ENCODE peak calls at places on chromosomes 11 and 22, in eight cellular contexts. P is cardiac muscle cell, E is astrocyte, D is SJSA1, O is ovary, W is adrenal gland, S is stomach, R is spleen. J is an unnamed sample.

GRCh38 chr22:30921108-30921507 is 47.5 kb downstream of the MORC2 start:
- DNase-seq in O (no peak), W (no peak), R (no peak), S (no peak), P (no peak), E (no peak), D (no peak), J (no peak)

GRCh38 chr11:105151936-105152554 is 12.5 kb upstream of the CARD18 start:
- DNase-seq in E (peak), S (no peak), O (no peak), W (no peak), D (peak), P (no peak), R (no peak), J (no peak)

GRCh38 chr22:28600546-28601143 is 79.0 kb downstream of the TTC28 start:
- DNase-seq in O (no peak), R (no peak), E (peak), S (no peak), D (peak), W (no peak), P (peak), J (no peak)

GRCh38 chr11:131504199-131504949 is 134.0 kb downstream of the NTM start:
- DNase-seq in P (peak), D (no peak), E (no peak), S (peak), R (no peak), W (no peak), O (no peak), J (no peak)

GRCh38 chr22:38398609-38399401 is 56.2 kb downstream of the KCNJ4 start:
- DNase-seq in W (peak), P (peak), D (peak), O (peak), R (peak), E (peak), S (peak), J (peak)

GRCh38 chr11:125955856-125956255 is 10.0 kb downstream of the VSIG10L2 start:
- DNase-seq in S (no peak), E (no peak), D (no peak), P (no peak), R (no peak), O (no peak), W (no peak), J (no peak)

GRCh38 chr11:125777309-125777708 is 1.3 kb downstream of the PATE2 start:
- DNase-seq in P (no peak), W (no peak), R (no peak), O (no peak), D (no peak), S (no peak), E (peak), J (no peak)

GRCh38 chr11:70551323-70552166 is 153.2 kb downstream of the CTTN start:
- DNase-seq in P (no peak), W (no peak), D (no peak), S (no peak), E (peak), R (peak), O (no peak), J (no peak)

GRCh38 chr22:19579113-19579811 is 55.1 kb upstream of the CLDN5 start:
- DNase-seq in O (no peak), D (no peak), E (no peak), W (no peak), R (no peak), P (no peak), S (no peak), J (no peak)

GRCh38 chr22:38745676-38746460 is 9.9 kb downstream of the SUN2 start:
- DNase-seq in W (no peak), R (no peak), P (no peak), E (no peak), D (no peak), O (no peak), S (no peak), J (peak)

GRCh38 chr11:72466410-72466809 is 32.1 kb upstream of the CLPB start:
- DNase-seq in P (no peak), D (no peak), E (no peak), O (no peak), R (no peak), W (no peak), S (no peak), J (no peak)

GRCh38 chr11:2592559-2593392 is 107.0 kb downstream of the KCNQ1OT1 start:
- DNase-seq in D (no peak), W (no peak), S (no peak), O (no peak), R (peak), E (no peak), P (no peak), J (peak)

GRCh38 chr11:22130462-22131053 is 62.3 kb upstream of the ANO5 start:
- DNase-seq in R (no peak), P (peak), S (no peak), E (no peak), W (no peak), D (no peak), O (no peak), J (no peak)

GRCh38 chr22:34414467-34415440 is 494.5 kb upstream of the LARGE1 start:
- DNase-seq in P (peak), S (no peak), D (peak), W (peak), E (peak), O (no peak), R (no peak), J (no peak)

GRCh38 chr11:66727282-66727882 is 1.6 kb downstream of the SPTBN2 start:
- DNase-seq in D (peak), O (peak), W (peak), R (no peak), P (peak), S (peak), E (peak), J (peak)

GRCh38 chr22:37416806-37417205 is 10.5 kb downstream of the ELFN2 start:
- DNase-seq in W (no peak), E (no peak), S (no peak), P (peak), R (no peak), D (no peak), O (no peak), J (no peak)

GRCh38 chr22:33314316-33314715 is 256.1 kb upstream of the SYN3 start:
- DNase-seq in W (no peak), S (no peak), D (no peak), E (no peak), O (no peak), P (no peak), R (no peak), J (no peak)

GRCh38 chr11:75369846-75370245 is 18.4 kb upstream of the ARRB1 start:
- DNase-seq in S (peak), W (no peak), P (no peak), R (no peak), E (no peak), D (no peak), O (no peak), J (peak)

GRCh38 chr11:92376146-92376599 is 151.6 kb downstream of the FAT3 start:
- DNase-seq in D (no peak), W (no peak), O (no peak), R (no peak), E (peak), S (no peak), P (no peak), J (no peak)

GRCh38 chr22:38930512-38930911 is 26.9 kb upstream of the APOBEC3A start:
- DNase-seq in O (no peak), D (no peak), S (no peak), E (no peak), P (no peak), W (no peak), R (no peak), J (no peak)

GRCh38 chr11:85040166-85040565 is 587.0 kb downstream of the DLG2 start:
- DNase-seq in S (no peak), D (no peak), P (no peak), W (no peak), E (peak), R (no peak), O (no peak), J (no peak)

GRCh38 chr22:50481440-50482106 is at the start of gene ADM2:
- DNase-seq in R (peak), W (no peak), P (peak), S (peak), D (no peak), O (no peak), E (no peak), J (peak)

GRCh38 chr22:42769574-42770447 is 49.1 kb upstream of the A4GALT start:
- DNase-seq in W (peak), P (no peak), D (peak), S (peak), O (peak), E (peak), R (peak), J (peak)

GRCh38 chr11:66637557-66638176 is 836 bp upstream of the RBM4 start:
- DNase-seq in D (no peak), P (no peak), S (no peak), R (no peak), W (no peak), E (no peak), O (no peak), J (no peak)

GRCh38 chr11:8018742-8019631 is 31.9 kb downstream of the EIF3F start:
- DNase-seq in O (peak), P (peak), D (peak), R (peak), S (peak), W (peak), E (peak), J (peak)

GRCh38 chr11:65853249-65853979 is 4.6 kb downstream of the CFL1 start:
- DNase-seq in S (no peak), R (no peak), P (no peak), D (no peak), W (peak), O (no peak), E (no peak), J (peak)

GRCh38 chr11:126405374-126405773 is 49.9 kb downstream of the ST3GAL4 start:
- DNase-seq in S (peak), O (no peak), E (no peak), R (peak), D (no peak), P (no peak), W (no peak), J (no peak)

GRCh38 chr22:20959578-20960461 is 7.2 kb upstream of the AIFM3 start:
- DNase-seq in P (no peak), O (no peak), S (no peak), E (no peak), D (no peak), R (peak), W (no peak), J (peak)

GRCh38 chr22:27262371-27262770 is 539.2 kb downstream of the MN1 start:
- DNase-seq in W (no peak), S (no peak), E (peak), O (no peak), D (no peak), P (no peak), R (no peak), J (no peak)

GRCh38 chr11:61534901-61535839 is 26.6 kb downstream of the LRRC10B start:
- DNase-seq in E (no peak), O (no peak), D (no peak), W (no peak), R (no peak), P (no peak), S (no peak), J (peak)

GRCh38 chr11:58762284-58763119 is 30.8 kb upstream of the GLYAT start:
- DNase-seq in O (no peak), R (no peak), S (no peak), P (no peak), D (no peak), W (no peak), E (no peak), J (no peak)

GRCh38 chr22:37060801-37061610 is 9.5 kb downstream of the KCTD17 start:
- DNase-seq in D (no peak), P (no peak), W (no peak), R (no peak), S (no peak), O (no peak), E (no peak), J (no peak)

GRCh38 chr11:45899448-45900174 is 7.5 kb downstream of the FREY1 start:
- DNase-seq in W (peak), R (peak), O (peak), P (peak), S (peak), D (peak), E (peak), J (peak)

GRCh38 chr11:118411523-118411922 is 10.1 kb downstream of the ATP5MG start:
- DNase-seq in S (no peak), E (no peak), P (no peak), W (no peak), O (no peak), D (no peak), R (no peak), J (no peak)

GRCh38 chr11:129280027-129280811 is 88.1 kb upstream of the ARHGAP32 start:
- DNase-seq in O (peak), P (no peak), W (peak), D (no peak), R (no peak), E (peak), S (no peak), J (no peak)

GRCh38 chr11:10327254-10327653 is 22.4 kb downstream of the ADM start:
- DNase-seq in S (no peak), R (no peak), E (peak), O (no peak), W (no peak), D (no peak), P (no peak), J (no peak)

GRCh38 chr22:30825711-30826505 is 131.2 kb downstream of the OSBP2 start:
- DNase-seq in P (no peak), R (no peak), D (no peak), O (no peak), W (no peak), E (no peak), S (no peak), J (no peak)

GRCh38 chr11:108947654-108948570 is 283.0 kb downstream of the DDX10 start:
- DNase-seq in W (no peak), O (no peak), R (no peak), P (no peak), D (no peak), S (no peak), E (peak), J (no peak)

GRCh38 chr11:6485661-6486060 is 4.4 kb downstream of the TIMM10B start:
- DNase-seq in E (no peak), S (no peak), R (no peak), P (no peak), D (no peak), O (no peak), W (no peak), J (no peak)

GRCh38 chr22:47842119-47842518 is 1079.7 kb downstream of the TBC1D22A start:
- DNase-seq in E (no peak), D (no peak), R (no peak), S (no peak), O (no peak), P (no peak), W (no peak), J (no peak)

GRCh38 chr22:47837703-47838102 is 1075.3 kb downstream of the TBC1D22A start:
- DNase-seq in E (no peak), W (no peak), D (peak), R (no peak), S (no peak), O (no peak), P (no peak), J (no peak)

GRCh38 chr22:47839586-47840245 is 1077.3 kb downstream of the TBC1D22A start:
- DNase-seq in P (no peak), R (no peak), W (no peak), E (no peak), D (no peak), S (no peak), O (no peak), J (no peak)

GRCh38 chr22:47836957-47837356 is 1074.5 kb downstream of the TBC1D22A start:
- DNase-seq in P (no peak), S (no peak), E (no peak), R (no peak), O (no peak), W (no peak), D (peak), J (no peak)

GRCh38 chr22:47841166-47841565 is 1078.7 kb downstream of the TBC1D22A start:
- DNase-seq in E (no peak), O (no peak), R (no peak), S (no peak), W (no peak), P (no peak), D (no peak), J (no peak)
- H3K27ac ChIP-seq in E (no peak), O (no peak), R (no peak), S (no peak), W (no peak), P (no peak), D (no peak), J (no peak)

DNA sequence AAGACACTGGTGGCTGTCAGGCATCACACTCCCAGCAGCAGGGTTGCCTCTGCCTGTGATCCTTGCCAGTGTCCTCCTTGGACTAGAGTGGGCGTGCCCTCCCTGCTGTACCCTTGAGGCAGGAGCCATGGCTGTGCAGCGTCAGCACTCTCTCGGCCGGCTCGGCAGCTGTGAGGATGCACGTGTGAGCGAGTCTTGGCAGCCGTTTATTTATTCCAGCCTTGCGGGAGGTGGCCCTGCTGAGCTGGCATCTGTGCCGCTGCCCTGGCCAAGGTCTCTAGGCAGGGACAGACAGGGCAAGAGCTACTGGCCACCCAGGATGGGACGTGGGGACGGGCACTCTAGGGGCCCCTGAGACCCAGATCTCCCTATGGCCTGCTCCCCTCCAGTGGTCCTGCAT is 33.9 kb downstream of the TSPAN4 start:
- DNase-seq in E (no peak), R (peak), P (no peak), D (no peak), S (no peak), O (no peak), W (peak), J (peak)
- H3K27ac ChIP-seq in E (no peak), R (no peak), P (no peak), D (no peak), S (no peak), O (no peak), W (no peak), J (no peak)

DNA sequence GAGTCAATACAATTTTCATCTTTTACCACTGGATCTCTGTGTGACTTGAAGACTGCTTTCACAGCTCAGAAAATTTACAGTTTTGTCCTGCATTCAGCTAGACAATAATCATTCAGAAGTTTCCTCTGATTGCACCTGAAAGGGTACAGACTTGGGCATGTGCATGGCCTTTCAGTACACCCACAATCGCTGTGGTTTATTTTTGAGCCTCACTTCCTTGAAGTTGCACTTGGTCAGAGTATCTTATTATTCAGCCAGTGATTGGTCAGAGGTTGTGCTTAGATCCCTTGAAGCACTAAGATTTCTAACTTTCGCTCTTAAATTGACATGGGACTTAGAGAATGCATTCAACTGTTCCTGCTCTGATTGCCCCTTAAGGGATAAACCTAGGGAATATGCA is 508.2 kb downstream of the FAM181B start:
- DNase-seq in P (no peak), R (no peak), O (no peak), D (no peak), S (no peak), E (no peak), W (no peak), J (no peak)
- H3K27ac ChIP-seq in P (no peak), R (no peak), O (no peak), D (no peak), S (no peak), E (no peak), W (no peak), J (no peak)

GRCh38 chr11:64838600-64839334 is 5.7 kb downstream of the CDC42BPG start:
- DNase-seq in W (no peak), D (no peak), P (no peak), S (no peak), R (no peak), E (no peak), O (no peak), J (no peak)
- H3K27ac ChIP-seq in W (no peak), D (no peak), P (no peak), S (no peak), R (no peak), E (no peak), O (no peak), J (no peak)

DNA sequence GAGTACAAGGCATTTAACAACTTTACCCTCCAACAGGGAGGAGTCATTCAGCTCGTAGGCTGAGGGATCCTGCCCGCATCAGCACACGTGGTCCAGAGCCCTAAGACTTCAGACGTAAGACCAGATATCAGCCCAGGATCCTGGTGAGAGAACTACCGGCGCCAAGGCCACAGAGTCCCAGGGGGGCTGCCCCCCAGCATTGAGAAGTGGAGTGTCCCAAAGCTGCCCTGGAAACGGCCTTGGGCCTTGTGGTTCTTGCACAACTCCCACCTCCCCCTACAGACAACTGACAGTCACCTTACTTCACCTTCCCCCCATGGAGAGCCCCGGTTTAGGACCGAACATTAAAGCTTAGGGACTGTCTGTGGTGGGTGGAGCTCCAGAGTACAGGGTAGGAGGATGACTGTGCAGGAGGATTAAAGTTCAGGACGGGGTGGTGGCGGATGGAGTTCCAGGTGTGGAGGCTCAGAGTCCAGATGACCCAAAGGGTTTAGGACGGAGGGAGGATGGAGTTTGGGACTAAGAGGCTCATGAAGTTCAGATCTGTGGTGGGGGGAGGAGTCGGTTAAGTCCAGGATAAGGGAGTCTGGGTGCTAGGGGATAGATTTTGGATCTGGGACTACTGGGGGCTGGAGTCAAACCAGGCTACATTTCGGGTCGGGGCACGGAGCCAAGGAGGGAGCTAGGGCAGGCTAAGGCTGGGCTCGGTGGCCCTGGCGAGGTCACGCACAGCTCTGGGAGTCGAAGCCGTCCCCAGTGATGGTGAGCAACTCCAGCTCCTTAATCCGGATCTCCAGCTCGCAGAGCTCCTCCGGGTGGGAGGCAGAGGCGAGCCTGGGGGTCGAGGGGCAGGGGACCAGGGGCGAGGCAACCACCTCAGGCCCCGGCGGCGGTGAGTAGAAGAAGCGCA is 856 bp downstream of the C11orf91 start:
- DNase-seq in O (peak), P (no peak), D (no peak), S (peak), E (no peak), R (no peak), W (peak), J (peak)
- H3K27ac ChIP-seq in O (peak), P (no peak), D (peak), S (peak), E (peak), R (peak), W (peak), J (peak)

J was measured in right cardiac atrium.